ENCODE peak calls at places on chromosomes 11 and 22, in seven cellular contexts. One of them, this sample, is unnamed.
A peak's percentile ranks its signal among the peaks of the same experiment; 100 is the strongest.

GRCh38 chr22:32255726-32256125 is 579 bp upstream of the SLC5A4 start:
- DNase-seq in HepG2: no peak
- DNase-seq in GM12891: no peak
- DNase-seq in GM12892: no peak
- DNase-seq in SK-N-SH: no peak
- DNase-seq in GM12878: no peak
- DNase-seq in H1: no peak
- DNase-seq in this sample: no peak

GRCh38 chr22:38244106-38244505 is 28.7 kb downstream of the TMEM184B start:
- DNase-seq in HepG2: no peak
- DNase-seq in GM12891: no peak
- DNase-seq in GM12892: no peak
- DNase-seq in SK-N-SH: no peak
- DNase-seq in GM12878: no peak
- DNase-seq in H1: no peak
- DNase-seq in this sample: no peak

GRCh38 chr22:38411016-38411415 is 44.0 kb downstream of the KCNJ4 start:
- DNase-seq in HepG2: no peak
- DNase-seq in GM12891: no peak
- DNase-seq in GM12892: no peak
- DNase-seq in SK-N-SH: no peak
- DNase-seq in GM12878: no peak
- DNase-seq in H1: no peak
- DNase-seq in this sample: no peak

GRCh38 chr11:83349371-83349770 is 63.2 kb upstream of the CCDC90B start:
- DNase-seq in HepG2: no peak
- DNase-seq in GM12891: no peak
- DNase-seq in GM12892: no peak
- DNase-seq in SK-N-SH: no peak
- DNase-seq in GM12878: no peak
- DNase-seq in H1: no peak
- DNase-seq in this sample: no peak

GRCh38 chr11:40100204-40100603 is 1359.2 kb downstream of the LRRC4C start:
- DNase-seq in HepG2: no peak
- DNase-seq in GM12891: no peak
- DNase-seq in GM12892: no peak
- DNase-seq in SK-N-SH: no peak
- DNase-seq in GM12878: no peak
- DNase-seq in H1: no peak
- DNase-seq in this sample: no peak

GRCh38 chr11:12629601-12630313 is 44.5 kb upstream of the TEAD1 start:
- DNase-seq in HepG2: no peak
- DNase-seq in GM12891: no peak
- DNase-seq in GM12892: no peak
- DNase-seq in SK-N-SH: no peak
- DNase-seq in GM12878: no peak
- DNase-seq in H1: no peak
- DNase-seq in this sample: no peak

GRCh38 chr11:9861860-9862725 is 198.2 kb downstream of the SWAP70 start:
- DNase-seq in HepG2: peak; percentile 64
- DNase-seq in GM12891: peak; percentile 21
- DNase-seq in GM12892: peak; percentile 29
- DNase-seq in SK-N-SH: peak; percentile 52
- DNase-seq in GM12878: peak; percentile 31
- DNase-seq in H1: no peak
- DNase-seq in this sample: peak; percentile 71

GRCh38 chr11:29321293-29322132 is 695.3 kb downstream of the KCNA4 start:
- DNase-seq in HepG2: peak; percentile 75
- DNase-seq in GM12891: no peak
- DNase-seq in GM12892: no peak
- DNase-seq in SK-N-SH: no peak
- DNase-seq in GM12878: no peak
- DNase-seq in H1: no peak
- DNase-seq in this sample: no peak

GRCh38 chr11:34978236-34979191 is 62.1 kb downstream of the PDHX start:
- DNase-seq in HepG2: no peak
- DNase-seq in GM12891: no peak
- DNase-seq in GM12892: no peak
- DNase-seq in SK-N-SH: no peak
- DNase-seq in GM12878: no peak
- DNase-seq in H1: no peak
- DNase-seq in this sample: no peak

GRCh38 chr11:125075900-125076317 is 12.8 kb downstream of the SLC37A2 start:
- DNase-seq in HepG2: no peak
- DNase-seq in GM12891: no peak
- DNase-seq in GM12892: no peak
- DNase-seq in SK-N-SH: no peak
- DNase-seq in GM12878: no peak
- DNase-seq in H1: no peak
- DNase-seq in this sample: peak; percentile 60

GRCh38 chr11:94767701-94768601 is at the start of gene AMOTL1:
- DNase-seq in HepG2: no peak
- DNase-seq in GM12891: peak; percentile 39
- DNase-seq in GM12892: no peak
- DNase-seq in SK-N-SH: peak; percentile 94
- DNase-seq in GM12878: no peak
- DNase-seq in H1: peak; percentile 61
- DNase-seq in this sample: peak; percentile 89

GRCh38 chr11:9214765-9215164 is 50.4 kb downstream of the DENND5A start:
- DNase-seq in HepG2: no peak
- DNase-seq in GM12891: no peak
- DNase-seq in GM12892: no peak
- DNase-seq in SK-N-SH: no peak
- DNase-seq in GM12878: no peak
- DNase-seq in H1: no peak
- DNase-seq in this sample: no peak

GRCh38 chr11:43574949-43575915 is 105.3 kb upstream of the HSD17B12 start:
- DNase-seq in HepG2: no peak
- DNase-seq in GM12891: no peak
- DNase-seq in GM12892: no peak
- DNase-seq in SK-N-SH: peak; percentile 83
- DNase-seq in GM12878: no peak
- DNase-seq in H1: no peak
- DNase-seq in this sample: no peak
- TF ChIP-seq TAF1 in HepG2: no peak
- TF ChIP-seq TAF1 in GM12891: no peak
- TF ChIP-seq TAF1 in GM12892: no peak
- TF ChIP-seq TAF1 in SK-N-SH: no peak
- TF ChIP-seq TAF1 in GM12878: no peak
- TF ChIP-seq TAF1 in H1: no peak
- TF ChIP-seq TAF1 in this sample: no peak

GRCh38 chr22:40111451-40111850 is 66.3 kb upstream of the TNRC6B start:
- DNase-seq in HepG2: no peak
- DNase-seq in GM12891: no peak
- DNase-seq in GM12892: no peak
- DNase-seq in SK-N-SH: no peak
- DNase-seq in GM12878: no peak
- DNase-seq in H1: no peak
- DNase-seq in this sample: no peak
- TF ChIP-seq TAF1 in HepG2: no peak
- TF ChIP-seq TAF1 in GM12891: no peak
- TF ChIP-seq TAF1 in GM12892: no peak
- TF ChIP-seq TAF1 in SK-N-SH: no peak
- TF ChIP-seq TAF1 in GM12878: no peak
- TF ChIP-seq TAF1 in H1: no peak
- TF ChIP-seq TAF1 in this sample: no peak

GRCh38 chr22:33400891-33401290 is 342.7 kb upstream of the SYN3 start:
- DNase-seq in HepG2: no peak
- DNase-seq in GM12891: no peak
- DNase-seq in GM12892: no peak
- DNase-seq in SK-N-SH: no peak
- DNase-seq in GM12878: no peak
- DNase-seq in H1: no peak
- DNase-seq in this sample: no peak

GRCh38 chr22:33400061-33400840 is 342.1 kb upstream of the SYN3 start:
- DNase-seq in HepG2: no peak
- DNase-seq in GM12891: no peak
- DNase-seq in GM12892: no peak
- DNase-seq in SK-N-SH: no peak
- DNase-seq in GM12878: no peak
- DNase-seq in H1: no peak
- DNase-seq in this sample: no peak

GRCh38 chr22:33393432-33393831 is 335.3 kb upstream of the SYN3 start:
- DNase-seq in HepG2: peak; percentile 58
- DNase-seq in GM12891: no peak
- DNase-seq in GM12892: no peak
- DNase-seq in SK-N-SH: no peak
- DNase-seq in GM12878: no peak
- DNase-seq in H1: no peak
- DNase-seq in this sample: no peak

GRCh38 chr22:33401291-33401690 is 343.1 kb upstream of the SYN3 start:
- DNase-seq in HepG2: no peak
- DNase-seq in GM12891: no peak
- DNase-seq in GM12892: no peak
- DNase-seq in SK-N-SH: no peak
- DNase-seq in GM12878: no peak
- DNase-seq in H1: no peak
- DNase-seq in this sample: no peak

GRCh38 chr22:33397381-33397907 is 339.3 kb upstream of the SYN3 start:
- DNase-seq in HepG2: no peak
- DNase-seq in GM12891: no peak
- DNase-seq in GM12892: no peak
- DNase-seq in SK-N-SH: no peak
- DNase-seq in GM12878: no peak
- DNase-seq in H1: no peak
- DNase-seq in this sample: no peak
- TF ChIP-seq TAF1 in HepG2: no peak
- TF ChIP-seq TAF1 in GM12891: no peak
- TF ChIP-seq TAF1 in GM12892: no peak
- TF ChIP-seq TAF1 in SK-N-SH: no peak
- TF ChIP-seq TAF1 in GM12878: no peak
- TF ChIP-seq TAF1 in H1: no peak
- TF ChIP-seq TAF1 in this sample: no peak

GRCh38 chr11:18789942-18790341 is 1.7 kb downstream of the PTPN5 start:
- DNase-seq in HepG2: no peak
- DNase-seq in GM12891: no peak
- DNase-seq in GM12892: no peak
- DNase-seq in SK-N-SH: no peak
- DNase-seq in GM12878: no peak
- DNase-seq in H1: no peak
- DNase-seq in this sample: no peak
- TF ChIP-seq TAF1 in HepG2: no peak
- TF ChIP-seq TAF1 in GM12891: no peak
- TF ChIP-seq TAF1 in GM12892: no peak
- TF ChIP-seq TAF1 in SK-N-SH: no peak
- TF ChIP-seq TAF1 in GM12878: no peak
- TF ChIP-seq TAF1 in H1: no peak
- TF ChIP-seq TAF1 in this sample: no peak